ENCODE peak calls at places on chromosomes 6 and 20, in seven cellular contexts. R, Q, W, G, H, A and P are unnamed samples.

GRCh38 chr6:34358389-34358906 is 34.0 kb downstream of the NUDT3 start:
- DNase-seq in R (no peak), A (peak), Q (no peak), H (no peak), W (peak), G (no peak), P (no peak)

GRCh38 chr20:37229300-37229699 is 32.3 kb downstream of the GHRH start:
- DNase-seq in A (no peak), Q (no peak), H (no peak), R (no peak), G (no peak), W (no peak), P (no peak)

GRCh38 chr20:20017852-20018245 is 687 bp downstream of the NAA20 start:
- DNase-seq in Q (no peak), H (no peak), W (no peak), G (no peak), A (no peak), R (no peak), P (no peak)

GRCh38 chr20:14879020-14879697 is 541.7 kb upstream of the FLRT3 start:
- DNase-seq in H (no peak), A (peak), R (peak), W (peak), Q (no peak), G (peak), P (no peak)

GRCh38 chr6:157579467-157580031 is 198.6 kb downstream of the ZDHHC14 start:
- DNase-seq in R (no peak), G (no peak), A (no peak), W (peak), Q (no peak), H (no peak), P (no peak)

GRCh38 chr20:25051386-25052155 is 6.4 kb downstream of the ACSS1 start:
- DNase-seq in G (no peak), W (no peak), Q (peak), R (no peak), A (no peak), H (no peak), P (no peak)

GRCh38 chr20:50496773-50497375 is 13.3 kb upstream of the PTPN1 start:
- DNase-seq in Q (no peak), W (no peak), R (no peak), H (no peak), G (no peak), A (peak), P (no peak)

GRCh38 chr6:157867155-157867559 is 44.1 kb downstream of the SNX9 start:
- DNase-seq in G (no peak), W (peak), A (peak), H (no peak), R (no peak), Q (no peak), P (no peak)

GRCh38 chr6:14638932-14639875 is 521.6 kb downstream of the CD83 start:
- DNase-seq in Q (no peak), R (no peak), W (peak), A (peak), H (no peak), G (no peak), P (no peak)

GRCh38 chr6:96032646-96033045 is 16.9 kb downstream of the FUT9 start:
- DNase-seq in Q (no peak), W (no peak), R (no peak), A (no peak), H (no peak), G (no peak), P (no peak)

GRCh38 chr20:33130553-33130952 is 37.4 kb upstream of the BPIFA2 start:
- DNase-seq in A (peak), W (peak), H (no peak), R (peak), G (no peak), Q (no peak), P (no peak)

GRCh38 chr6:150723056-150723658 is 123.5 kb downstream of the PLEKHG1 start:
- DNase-seq in Q (no peak), A (no peak), H (no peak), G (no peak), R (no peak), W (no peak), P (no peak)

GRCh38 chr20:56487216-56487615 is 18.8 kb downstream of the RTF2 start:
- DNase-seq in A (no peak), G (no peak), W (no peak), H (no peak), Q (no peak), R (no peak), P (no peak)

GRCh38 chr6:5422321-5422915 is 161.1 kb downstream of the FARS2 start:
- DNase-seq in A (peak), G (peak), W (peak), Q (no peak), R (peak), H (peak), P (no peak)

GRCh38 chr6:102812242-102812641 is 1418.7 kb downstream of the GRIK2 start:
- DNase-seq in W (peak), Q (no peak), G (no peak), H (no peak), A (peak), R (no peak), P (no peak)

GRCh38 chr6:40631760-40632159 is 44.6 kb upstream of the LRFN2 start:
- DNase-seq in R (no peak), W (no peak), G (no peak), Q (no peak), A (no peak), H (no peak), P (no peak)

GRCh38 chr6:99608886-99609482 is 2.4 kb downstream of the PRDM13 start:
- DNase-seq in H (no peak), W (no peak), A (no peak), R (no peak), Q (no peak), G (no peak), P (no peak)

GRCh38 chr6:104642871-104643270 is 216.8 kb downstream of the HACE1 start:
- DNase-seq in G (no peak), A (peak), Q (no peak), R (no peak), H (no peak), W (peak), P (no peak)

GRCh38 chr6:107511410-107512070 is 21.6 kb downstream of the SOBP start:
- DNase-seq in Q (no peak), G (no peak), R (no peak), H (no peak), A (no peak), W (no peak), P (no peak)

DNA sequence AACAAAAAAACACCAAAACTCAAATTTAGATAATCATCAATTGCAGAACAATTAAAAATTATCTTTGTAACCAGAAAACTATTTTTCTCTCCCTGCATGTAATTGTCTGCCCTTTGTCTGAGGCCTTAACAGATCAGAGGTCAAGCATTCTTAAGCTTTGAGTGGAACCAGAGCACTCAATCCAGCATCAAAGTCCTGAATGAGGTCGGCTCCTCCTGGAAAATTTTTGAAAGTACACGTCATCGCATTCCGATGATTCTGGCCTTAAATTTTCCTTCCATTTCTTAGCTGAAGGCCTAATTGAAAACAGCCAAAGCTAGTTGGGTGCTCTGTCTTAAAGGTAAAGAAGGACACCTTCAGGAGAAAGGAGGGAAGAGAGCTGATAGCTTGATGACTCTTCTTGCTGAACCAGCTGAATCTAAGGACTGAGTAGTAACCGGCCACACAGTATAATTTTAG is 510.2 kb upstream of the SULF2 start:
- DNase-seq in H (peak), G (peak), Q (no peak), W (peak), A (peak), R (peak), P (no peak)
- TF ChIP-seq CTCF in H (no peak), G (peak), Q (no peak), W (peak), A (no peak), R (peak), P (peak)

DNA sequence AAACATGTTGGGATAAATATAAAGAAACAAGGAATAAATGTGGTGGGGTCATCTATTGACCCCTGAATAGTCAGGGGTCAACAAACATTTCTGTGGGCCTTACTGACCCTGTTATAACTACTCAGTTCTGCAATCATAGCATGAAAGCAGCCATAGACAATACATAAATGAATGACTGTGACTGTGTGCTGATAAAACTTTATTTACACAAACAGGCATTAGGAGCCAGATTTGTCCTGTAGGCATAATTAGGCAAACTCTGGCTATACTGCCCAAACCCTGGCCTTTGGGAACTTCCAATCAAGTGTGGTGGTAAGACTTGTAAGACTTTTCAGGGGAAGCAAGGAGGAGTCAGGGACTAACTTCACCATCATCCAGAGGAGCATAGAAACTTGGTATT is 222.7 kb downstream of the KHDC1L start:
- DNase-seq in G (no peak), W (no peak), Q (no peak), H (no peak), R (no peak), A (no peak), P (no peak)
- TF ChIP-seq CTCF in G (no peak), W (no peak), Q (no peak), H (no peak), R (no peak), A (no peak), P (no peak)

GRCh38 chr6:168995526-168996100 is 258.0 kb downstream of the THBS2 start:
- DNase-seq in R (no peak), Q (no peak), H (no peak), W (no peak), A (no peak), G (no peak), P (no peak)

GRCh38 chr6:168996106-168996505 is 257.5 kb downstream of the THBS2 start:
- DNase-seq in H (no peak), R (no peak), W (no peak), G (no peak), Q (no peak), A (no peak), P (no peak)

GRCh38 chr6:169000022-169000421 is 253.6 kb downstream of the THBS2 start:
- DNase-seq in G (no peak), R (no peak), Q (no peak), A (no peak), W (no peak), H (no peak), P (no peak)

GRCh38 chr6:168994966-168995365 is 258.7 kb downstream of the THBS2 start:
- DNase-seq in Q (no peak), H (no peak), G (no peak), W (no peak), R (no peak), A (no peak), P (no peak)

GRCh38 chr6:168999392-168999791 is 254.3 kb downstream of the THBS2 start:
- DNase-seq in H (no peak), G (no peak), Q (no peak), W (no peak), R (no peak), A (no peak), P (no peak)
- TF ChIP-seq CTCF in H (no peak), G (no peak), Q (no peak), W (no peak), R (no peak), A (no peak), P (no peak)

DNA sequence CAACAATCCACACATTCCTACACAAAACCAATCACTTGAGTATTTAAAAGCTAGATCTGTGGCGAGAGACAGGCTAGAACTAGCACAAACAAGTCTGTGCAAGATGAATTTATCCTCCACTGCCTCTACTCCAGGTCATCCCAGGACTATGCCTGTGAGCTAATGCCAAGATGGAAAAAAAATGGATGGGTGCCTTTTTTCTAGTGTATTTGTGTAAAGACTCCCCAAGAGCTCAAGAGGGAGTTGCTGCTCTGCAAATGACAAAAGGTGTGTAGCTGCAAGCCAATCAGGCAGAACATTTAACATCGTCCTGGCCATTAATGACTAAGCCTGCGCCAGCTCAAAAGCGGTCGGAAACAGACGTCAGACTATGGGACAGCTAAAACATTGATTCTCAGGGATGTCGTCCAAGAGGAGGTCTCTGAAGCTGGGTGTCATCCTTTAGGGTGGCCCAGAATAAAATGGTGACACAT is 21.9 kb downstream of the ATXN1 start:
- DNase-seq in A (no peak), G (no peak), W (peak), H (no peak), R (no peak), Q (no peak), P (no peak)
- TF ChIP-seq CTCF in A (no peak), G (no peak), W (no peak), H (no peak), R (no peak), Q (no peak), P (no peak)

GRCh38 chr6:28988536-28989415 is 16.3 kb downstream of the ZNF311 start:
- DNase-seq in A (peak), R (no peak), G (no peak), W (peak), H (peak), Q (peak), P (peak)
- TF ChIP-seq CTCF in A (peak), R (peak), G (peak), W (peak), H (peak), Q (no peak), P (peak)